ENCODE peak calls at places on chromosomes 6 and 20, in six cellular contexts. N is OCI-LY7; O is CD8-positive, alpha-beta T cell; Z is endothelial cell of umbilical vein; I is stomach; L is tibial nerve. J is an unnamed sample.

GRCh38 chr6:127761084-127761483 is 139.8 kb downstream of the THEMIS start:
- DNase-seq in I (no peak), N (no peak), L (no peak), Z (no peak), O (no peak), J (no peak)

GRCh38 chr6:97445406-97445805 is 162.4 kb upstream of the MMS22L start:
- DNase-seq in I (no peak), L (no peak), N (no peak), O (no peak), Z (no peak), J (no peak)

GRCh38 chr20:56440346-56441007 is 27.9 kb upstream of the RTF2 start:
- DNase-seq in I (no peak), L (no peak), Z (no peak), O (peak; percentile 48), N (no peak), J (peak; percentile 40)

GRCh38 chr6:165308926-165309731 is at the start of gene C6orf118:
- DNase-seq in I (no peak), O (no peak), N (no peak), Z (peak; percentile 58), L (no peak), J (peak; percentile 29)

GRCh38 chr6:12138377-12138776 is 126.3 kb downstream of the HIVEP1 start:
- DNase-seq in I (no peak), L (no peak), Z (no peak), N (no peak), O (peak; percentile 18), J (no peak)

GRCh38 chr6:170189236-170189635 is 101.6 kb downstream of the DLL1 start:
- DNase-seq in Z (no peak), I (no peak), L (no peak), N (no peak), O (no peak), J (no peak)

GRCh38 chr6:97459986-97460385 is 177.0 kb upstream of the MMS22L start:
- DNase-seq in I (no peak), Z (no peak), N (no peak), L (no peak), O (no peak), J (no peak)

GRCh38 chr6:41655706-41656668 is 17.7 kb downstream of the MDFI start:
- DNase-seq in N (no peak), L (no peak), O (no peak), Z (peak; percentile 73), I (no peak), J (peak; percentile 37)

GRCh38 chr6:15536201-15536955 is 126.5 kb downstream of the DTNBP1 start:
- DNase-seq in Z (no peak), I (no peak), L (no peak), N (no peak), O (no peak), J (no peak)

GRCh38 chr20:28616354-28616753 is 2641.1 kb upstream of the DEFB115 start:
- DNase-seq in L (no peak), O (no peak), Z (no peak), N (no peak), I (no peak), J (no peak)

GRCh38 chr6:152750694-152751093 is at the start of gene VIP:
- DNase-seq in N (peak; percentile 10), Z (peak; percentile 46), L (no peak), O (no peak), I (no peak), J (peak; percentile 24)

GRCh38 chr6:63466242-63466733 is 106.0 kb upstream of the LOC128125822 start:
- DNase-seq in N (no peak), I (no peak), L (no peak), Z (no peak), O (no peak), J (no peak)

GRCh38 chr6:70520575-70520974 is 46.2 kb upstream of the SDHAF4 start:
- DNase-seq in Z (peak; percentile 13), O (no peak), I (no peak), L (no peak), N (peak; percentile 27), J (peak; percentile 36)

GRCh38 chr6:12301009-12301408 is 10.8 kb downstream of the EDN1 start:
- DNase-seq in N (no peak), O (no peak), L (no peak), Z (peak; percentile 25), I (no peak), J (no peak)

GRCh38 chr6:16163535-16164300 is 34.8 kb downstream of the MYLIP start:
- DNase-seq in L (no peak), N (no peak), O (no peak), I (no peak), Z (peak; percentile 41), J (peak; percentile 27)

GRCh38 chr20:44173116-44173515 is 13.9 kb downstream of the JPH2 start:
- DNase-seq in I (no peak), L (no peak), Z (no peak), O (no peak), N (no peak), J (no peak)
- H3K4me1 ChIP-seq in I (peaks cover 6% of the 10 kb centered on the region), L (no peaks in the 10 kb centered on the region), Z (no peaks in the 10 kb centered on the region), O (no peaks in the 10 kb centered on the region), N (no peaks in the 10 kb centered on the region), J (peaks cover 2% of the 10 kb centered on the region)

GRCh38 chr20:16556299-16556698 is 16.9 kb downstream of the KIF16B start:
- DNase-seq in O (no peak), Z (no peak), N (no peak), L (no peak), I (no peak), J (no peak)

GRCh38 chr20:16562259-16562658 is 11.0 kb downstream of the KIF16B start:
- DNase-seq in I (no peak), Z (no peak), N (no peak), O (no peak), L (no peak), J (no peak)

GRCh38 chr20:16560216-16560615 is 13.0 kb downstream of the KIF16B start:
- DNase-seq in I (no peak), O (no peak), L (no peak), Z (no peak), N (no peak), J (no peak)

GRCh38 chr20:16563066-16563806 is 10.0 kb downstream of the KIF16B start:
- DNase-seq in O (no peak), L (no peak), Z (no peak), N (no peak), I (no peak), J (no peak)

DNA sequence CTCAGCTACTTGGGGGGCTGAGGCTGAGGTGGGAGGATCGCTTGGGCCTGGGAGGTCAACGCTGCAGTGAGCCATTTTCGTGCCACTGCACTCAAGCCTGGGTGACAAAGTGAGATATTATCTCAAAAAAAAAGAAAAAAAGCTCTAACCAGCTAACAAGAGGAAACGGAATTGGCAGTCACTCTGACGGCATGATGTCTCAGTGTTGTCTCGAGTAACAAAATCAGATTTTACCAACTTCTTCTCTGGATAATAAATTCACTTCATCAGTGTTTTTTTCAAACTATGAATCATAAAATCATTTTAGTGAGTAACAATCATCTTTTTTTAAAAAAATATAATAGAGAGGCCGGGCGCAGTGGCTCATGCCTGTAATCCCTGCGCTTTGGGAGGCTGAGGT is 12.6 kb downstream of the KIF16B start:
- DNase-seq in I (no peak), O (no peak), L (no peak), N (no peak), Z (no peak), J (no peak)
- H3K27ac ChIP-seq in I (no peak overlapping the region), O (no peak overlapping the region), L (no peak overlapping the region), N (no peak overlapping the region), Z (no peak overlapping the region), J (no peak overlapping the region)

DNA sequence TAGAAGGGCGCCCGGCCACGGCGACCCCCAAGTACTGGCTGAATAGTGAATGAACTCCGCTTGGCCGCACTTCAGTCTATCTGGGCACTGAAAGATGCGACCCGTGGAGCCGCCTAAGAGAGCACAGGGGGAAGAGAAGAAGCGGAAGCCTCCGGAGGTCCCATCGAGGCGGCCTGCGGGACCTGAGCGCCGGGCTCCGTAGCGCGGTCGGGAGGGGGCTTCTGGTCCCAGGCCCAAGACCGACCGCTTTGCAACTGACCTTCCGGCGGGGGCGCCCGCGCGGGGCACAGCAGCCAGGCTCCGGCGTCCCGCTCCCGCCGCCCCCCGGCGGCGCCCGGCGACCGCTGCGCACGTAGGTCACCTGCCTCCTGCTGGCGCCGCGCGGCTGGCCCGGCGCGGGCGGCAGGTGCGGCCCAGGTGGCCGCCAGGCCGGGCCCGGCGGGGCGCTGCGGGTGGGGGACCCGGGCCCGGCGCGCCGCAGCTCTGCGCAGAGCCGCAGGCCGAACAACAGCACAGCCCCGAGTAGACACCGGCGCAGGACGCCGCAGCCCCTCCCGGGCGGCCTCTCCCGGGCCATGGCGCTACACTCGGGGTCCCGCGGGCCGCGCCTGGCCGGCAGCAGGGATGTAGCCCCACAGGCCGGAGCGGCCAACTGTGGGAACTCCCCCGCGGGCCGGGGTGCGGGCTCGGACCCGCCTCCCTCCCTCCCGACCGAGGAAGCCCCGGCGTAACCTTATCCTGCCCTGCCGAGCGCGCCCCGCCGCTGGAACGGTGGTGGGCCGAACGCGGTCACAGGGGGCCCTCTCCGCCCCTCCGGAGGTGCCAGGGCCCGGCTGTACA is at the start of gene METTL24:
- DNase-seq in I (peak; percentile 27), O (peak; percentile 13), N (no peak), L (no peak), Z (no peak), J (no peak)
- H3K4me3 ChIP-seq in I (peak within 1 kb of the TSS; percentile 58), O (peak within 1 kb of the TSS; percentile 57), N (no peak within 1 kb of the TSS), L (peak within 1 kb of the TSS; percentile 61), Z (no peak within 1 kb of the TSS), J (peak within 1 kb of the TSS; percentile 32)

GRCh38 chr6:75353644-75354043 is 69.1 kb upstream of the TMEM30A start:
- DNase-seq in O (no peak), N (no peak), L (no peak), Z (no peak), I (no peak), J (no peak)
- H3K4me1 ChIP-seq in O (no peaks in the 10 kb centered on the region), N (no peaks in the 10 kb centered on the region), L (no peaks in the 10 kb centered on the region), Z (peaks cover 12% of the 10 kb centered on the region), I (no peaks in the 10 kb centered on the region), J (no peaks in the 10 kb centered on the region)

GRCh38 chr20:50387996-50388332 is 122.2 kb upstream of the PTPN1 start:
- DNase-seq in Z (peak; percentile 28), I (no peak), N (no peak), L (no peak), O (no peak), J (peak; percentile 29)
- H3K27ac ChIP-seq in Z (no peak overlapping the region), I (no peak overlapping the region), N (no peak overlapping the region), L (no peak overlapping the region), O (no peak overlapping the region), J (no peak overlapping the region)

GRCh38 chr20:63854069-63854765 is 7.1 kb upstream of the ABHD16B start:
- DNase-seq in O (no peak), Z (no peak), N (no peak), L (no peak), I (no peak), J (peak; percentile 37)
- H3K4me3 ChIP-seq in O (no peak overlapping the region), Z (no peak overlapping the region), N (no peak overlapping the region), L (peak overlapping the region; percentile 1), I (no peak overlapping the region), J (no peak overlapping the region)

GRCh38 chr6:75199856-75200255 is 6.0 kb downstream of the COL12A1 start:
- DNase-seq in Z (no peak), I (no peak), L (no peak), O (no peak), N (no peak), J (peak; percentile 43)
- H3K4me1 ChIP-seq in Z (peaks cover 16% of the 10 kb centered on the region), I (peaks cover 12% of the 10 kb centered on the region), L (no peaks in the 10 kb centered on the region), O (peaks cover 11% of the 10 kb centered on the region), N (no peaks in the 10 kb centered on the region), J (peaks cover 7% of the 10 kb centered on the region)

GRCh38 chr20:17647391-17648305 is 34.4 kb downstream of the RRBP1 start:
- DNase-seq in N (no peak), I (no peak), Z (no peak), O (no peak), L (no peak), J (no peak)
- H3K27ac ChIP-seq in N (peak overlapping the region; percentile 76), I (peak overlapping the region; percentile 52), Z (no peak overlapping the region), O (no peak overlapping the region), L (peak overlapping the region; percentile 10), J (no peak overlapping the region)

J was measured in fibroblast of lung.